ENCODE peak calls at places on chromosomes 5 and 9, in five cellular contexts. W, U, T, E and Q are unnamed samples.

GRCh38 chr5:35815089-35815936 is 41.4 kb upstream of the IL7R start:
- DNase-seq in W (no peak), U (no peak), T (no peak), E (peak), Q (no peak)

GRCh38 chr9:117723986-117724654 is 19.9 kb downstream of the TLR4 start:
- DNase-seq in W (no peak), U (no peak), T (no peak), E (no peak), Q (no peak)

GRCh38 chr5:93150311-93151012 is 430.6 kb downstream of the NR2F1-AS1 start:
- DNase-seq in W (no peak), U (no peak), T (no peak), E (no peak), Q (no peak)

GRCh38 chr5:125486634-125487033 is 740.2 kb upstream of the ZNF608 start:
- DNase-seq in W (no peak), U (no peak), T (no peak), E (no peak), Q (no peak)

GRCh38 chr5:43227655-43228054 is 35.6 kb downstream of the NIM1K start:
- DNase-seq in W (no peak), U (no peak), T (no peak), E (no peak), Q (no peak)

GRCh38 chr9:15243086-15243485 is 63.9 kb downstream of the TTC39B start:
- DNase-seq in W (no peak), U (no peak), T (no peak), E (no peak), Q (no peak)

GRCh38 chr5:58462154-58462553 is 2.3 kb upstream of the PLK2 start:
- DNase-seq in W (no peak), U (no peak), T (no peak), E (peak), Q (no peak)

GRCh38 chr5:119191944-119192343 is 121.1 kb downstream of the DMXL1 start:
- DNase-seq in W (no peak), U (no peak), T (no peak), E (no peak), Q (no peak)

GRCh38 chr5:35454011-35454525 is 163.6 kb upstream of the SPEF2 start:
- DNase-seq in W (no peak), U (no peak), T (no peak), E (no peak), Q (no peak)

GRCh38 chr5:171523781-171524180 is 104.3 kb downstream of the FGF18 start:
- DNase-seq in W (no peak), U (no peak), T (no peak), E (no peak), Q (no peak)
- H3K27ac ChIP-seq in W (no peak), U (no peak), T (peak), E (no peak), Q (peak)

GRCh38 chr9:17578577-17578910 is 322 bp upstream of the SH3GL2 start:
- DNase-seq in W (no peak), U (no peak), T (no peak), E (no peak), Q (no peak)
- H3K4me3 ChIP-seq in W (peak), U (peak), T (peak), E (peak), Q (peak)

DNA sequence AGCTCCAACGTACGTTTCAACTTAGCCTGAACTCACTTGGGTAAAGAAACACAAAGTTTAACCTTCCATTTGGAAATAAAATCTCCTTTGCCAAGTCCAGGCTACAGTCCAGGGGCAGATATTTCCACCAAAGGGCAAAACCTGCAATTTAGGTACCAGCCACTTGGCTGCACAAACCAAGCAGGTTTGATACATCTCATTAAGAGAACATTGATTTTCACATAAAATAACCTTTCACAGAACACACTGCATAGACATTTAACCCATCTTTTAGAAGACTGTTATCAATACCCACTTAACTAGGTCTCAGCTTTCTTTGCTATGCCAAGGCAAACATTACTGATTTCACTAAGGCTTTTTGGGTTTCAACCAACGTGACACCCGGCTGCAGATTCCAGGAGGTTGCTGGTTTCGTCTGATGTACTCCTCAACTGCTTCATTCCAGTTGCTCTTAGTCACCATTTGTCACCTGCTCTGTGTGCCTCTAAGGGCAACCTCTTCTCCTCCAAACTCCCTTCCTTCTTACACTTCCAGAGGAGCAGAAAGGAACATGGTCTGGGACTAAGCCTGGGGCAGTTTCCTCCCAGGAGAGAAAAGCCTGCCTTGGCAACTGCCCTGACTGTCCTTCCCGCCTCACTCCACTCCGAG is 67.1 kb downstream of the EPB41L4B start:
- DNase-seq in W (no peak), U (no peak), T (no peak), E (no peak), Q (no peak)
- H3K27ac ChIP-seq in W (no peak), U (no peak), T (no peak), E (no peak), Q (no peak)

GRCh38 chr5:158821321-158821720 is 278.4 kb downstream of the EBF1 start:
- DNase-seq in W (no peak), U (no peak), T (no peak), E (no peak), Q (no peak)

GRCh38 chr5:158820891-158821290 is 278.8 kb downstream of the EBF1 start:
- DNase-seq in W (no peak), U (no peak), T (no peak), E (no peak), Q (no peak)

GRCh38 chr5:158822099-158822498 is 277.6 kb downstream of the EBF1 start:
- DNase-seq in W (no peak), U (no peak), T (no peak), E (no peak), Q (no peak)

GRCh38 chr5:158819840-158820620 is 279.7 kb downstream of the EBF1 start:
- DNase-seq in W (no peak), U (no peak), T (no peak), E (no peak), Q (no peak)

GRCh38 chr5:158824167-158824882 is 275.4 kb downstream of the EBF1 start:
- DNase-seq in W (no peak), U (no peak), T (no peak), E (no peak), Q (no peak)
- H3K4me3 ChIP-seq in W (no peak), U (no peak), T (no peak), E (no peak), Q (no peak)

GRCh38 chr5:38847549-38848341 is 1.9 kb downstream of the OSMR start:
- DNase-seq in W (no peak), U (no peak), T (no peak), E (no peak), Q (no peak)
- H3K27ac ChIP-seq in W (no peak), U (no peak), T (peak), E (no peak), Q (peak)

GRCh38 chr9:21996438-21996837 is 1.8 kb downstream of the CDKN2B-AS1 start:
- DNase-seq in W (no peak), U (no peak), T (no peak), E (no peak), Q (no peak)

GRCh38 chr9:21997480-21997879 is 2.9 kb downstream of the CDKN2B-AS1 start:
- DNase-seq in W (no peak), U (no peak), T (no peak), E (no peak), Q (no peak)

GRCh38 chr9:21998026-21998425 is 3.4 kb downstream of the CDKN2B-AS1 start:
- DNase-seq in W (no peak), U (no peak), T (no peak), E (no peak), Q (no peak)

GRCh38 chr9:21995652-21996275 is 1.2 kb downstream of the CDKN2B-AS1 start:
- DNase-seq in W (peak), U (peak), T (peak), E (no peak), Q (no peak)

DNA sequence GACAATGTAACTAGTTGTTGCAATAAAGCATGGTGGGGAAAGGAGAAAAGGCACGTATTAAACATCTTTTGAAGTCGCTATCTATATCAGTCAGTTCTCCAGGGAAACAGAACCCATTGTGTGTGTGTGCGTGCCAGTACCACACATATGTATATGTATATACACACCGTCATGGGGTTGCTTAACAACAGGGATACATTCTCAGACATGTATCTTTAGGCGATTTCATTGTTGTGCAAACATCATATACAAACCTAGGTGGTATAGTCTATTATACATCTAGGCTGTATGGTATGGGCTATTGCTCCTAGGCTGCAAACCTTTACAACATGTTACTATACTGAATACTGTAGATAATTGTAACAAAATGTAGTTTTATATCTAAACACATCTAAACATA is 2.3 kb downstream of the CDKN2B-AS1 start:
- DNase-seq in W (no peak), U (no peak), T (no peak), E (no peak), Q (no peak)
- H3K4me3 ChIP-seq in W (no peak), U (no peak), T (no peak), E (no peak), Q (no peak)

GRCh38 chr9:133540336-133541025 is 6.0 kb downstream of the ADAMTSL2 start:
- DNase-seq in W (no peak), U (no peak), T (no peak), E (no peak), Q (no peak)
- H3K27ac ChIP-seq in W (no peak), U (peak), T (no peak), E (no peak), Q (no peak)

GRCh38 chr9:104772707-104773106 is 8.8 kb downstream of the NIPSNAP3B start:
- DNase-seq in W (no peak), U (peak), T (no peak), E (no peak), Q (no peak)
- H3K4me3 ChIP-seq in W (no peak), U (peak), T (no peak), E (no peak), Q (no peak)

GRCh38 chr9:137554349-137554748 is 2.7 kb downstream of the MRPL41 start:
- DNase-seq in W (no peak), U (no peak), T (no peak), E (no peak), Q (no peak)
- H3K27ac ChIP-seq in W (no peak), U (no peak), T (no peak), E (no peak), Q (no peak)

GRCh38 chr9:136745389-136746218 is 2.7 kb downstream of the LCN6 start:
- DNase-seq in W (no peak), U (peak), T (no peak), E (no peak), Q (no peak)
- H3K4me3 ChIP-seq in W (no peak), U (peak), T (no peak), E (no peak), Q (no peak)